ENCODE peak calls at places on chromosomes 5 and 9, in five cellular contexts. T is SHP77 treated with DMSO at 0.1 percent for 48 hours, V is colonic mucosa, B is fibroblast of lung, F is dorsolateral prefrontal cortex. I is an unnamed sample.

GRCh38 chr9:127562271-127562780 is 49.8 kb upstream of the STXBP1 start:
- DNase-seq in T (no peak), V (no peak), B (no peak), F (no peak), I (no peak)

GRCh38 chr9:133880851-133881634 is 111.1 kb downstream of the VAV2 start:
- DNase-seq in T (no peak), V (no peak), B (no peak), F (no peak), I (no peak)

GRCh38 chr9:278651-279050 is 64.0 kb downstream of the DOCK8 start:
- DNase-seq in T (no peak), V (peak), B (no peak), F (no peak), I (no peak)

GRCh38 chr5:176822426-176823075 is 12.2 kb downstream of the UNC5A start:
- DNase-seq in T (no peak), V (no peak), B (no peak), F (no peak), I (no peak)

GRCh38 chr5:124912653-124913328 is 166.4 kb upstream of the ZNF608 start:
- DNase-seq in T (no peak), V (no peak), B (no peak), F (no peak), I (no peak)

GRCh38 chr5:132486318-132487094 is 4.1 kb downstream of the IRF1 start:
- DNase-seq in T (no peak), V (peak), B (no peak), F (no peak), I (peak)

GRCh38 chr5:100789641-100790160 is 113.4 kb downstream of the ST8SIA4 start:
- DNase-seq in T (no peak), V (no peak), B (no peak), F (no peak), I (no peak)

GRCh38 chr9:114153761-114154596 is 1.4 kb upstream of the COL27A1 start:
- DNase-seq in T (no peak), V (no peak), B (no peak), F (no peak), I (peak)

GRCh38 chr5:55220433-55221185 is 6.5 kb downstream of the MCIDAS start:
- DNase-seq in T (no peak), V (peak), B (no peak), F (no peak), I (peak)

GRCh38 chr5:14136228-14136627 is 6.9 kb upstream of the TRIO start:
- DNase-seq in T (no peak), V (no peak), B (no peak), F (no peak), I (no peak)

GRCh38 chr9:98455957-98456621 is 200.6 kb upstream of the TBC1D2 start:
- DNase-seq in T (no peak), V (no peak), B (peak), F (peak), I (no peak)

GRCh38 chr9:114207034-114207815 is 51.9 kb downstream of the COL27A1 start:
- DNase-seq in T (no peak), V (no peak), B (peak), F (peak), I (peak)

GRCh38 chr5:124341066-124341943 is 405.1 kb downstream of the ZNF608 start:
- DNase-seq in T (no peak), V (no peak), B (peak), F (no peak), I (no peak)

GRCh38 chr5:55440188-55440646 is 94.5 kb downstream of the PLPP1 start:
- DNase-seq in T (no peak), V (no peak), B (no peak), F (no peak), I (no peak)

I was measured in endodermal cell.